ENCODE peak calls at places on chromosomes 13 and 19, in seven cellular contexts. H, R, A, Z, S, K and V are unnamed samples.

GRCh38 chr19:28359819-28360414 is 853.0 kb downstream of the UQCRFS1 start:
- DNase-seq in R (no peak), A (no peak), Z (no peak), K (no peak), S (no peak), H (no peak), V (no peak)

GRCh38 chr13:34207334-34207733 is 389.4 kb downstream of the RFC3 start:
- DNase-seq in A (peak), R (no peak), Z (no peak), H (peak), S (no peak), K (no peak), V (no peak)

GRCh38 chr19:44010468-44010867 is 7.7 kb downstream of the ZNF230 start:
- DNase-seq in Z (no peak), A (no peak), R (no peak), K (no peak), S (no peak), H (no peak), V (no peak)

GRCh38 chr13:73259061-73259908 is 200.5 kb downstream of the KLF5 start:
- DNase-seq in A (peak), H (no peak), R (no peak), S (no peak), Z (no peak), K (no peak), V (no peak)

GRCh38 chr19:703651-704446 is 4.9 kb upstream of the PALM start:
- DNase-seq in Z (peak), S (peak), H (no peak), A (peak), R (peak), K (no peak), V (no peak)

GRCh38 chr19:12913011-12913561 is 6.0 kb downstream of the SYCE2 start:
- DNase-seq in S (peak), Z (no peak), H (peak), A (peak), K (no peak), R (no peak), V (peak)

GRCh38 chr13:48112896-48113525 is 18.1 kb upstream of the MED4 start:
- DNase-seq in S (no peak), K (no peak), H (no peak), Z (no peak), A (peak), R (no peak), V (no peak)

GRCh38 chr13:89796196-89796595 is 1551.3 kb upstream of the MIR17HG start:
- DNase-seq in R (no peak), A (no peak), Z (no peak), H (no peak), K (no peak), S (no peak), V (no peak)

GRCh38 chr13:24168392-24168750 is 7.9 kb downstream of the SPATA13 start:
- DNase-seq in S (no peak), H (no peak), A (no peak), R (no peak), Z (no peak), K (no peak), V (no peak)